ENCODE peak calls at places on chromosomes 3 and 15, in eight cellular contexts. I, C, M, K, T, P, B and R are unnamed samples.
A peak's percentile ranks its signal among the peaks of the same experiment; 100 is the strongest.

GRCh38 chr3:183551930-183552329 is 3.6 kb downstream of the KLHL6 start:
- DNase-seq in C (no peak), M (no peak), K (no peak), P (no peak), T (no peak), I (no peak), B (no peak), R (no peak)

GRCh38 chr3:41848745-41849574 is 112.9 kb downstream of the ULK4 start:
- DNase-seq in M (no peak), K (no peak), P (no peak), C (no peak), I (no peak), T (no peak), B (no peak), R (no peak)

GRCh38 chr3:52784931-52785590 is 7.7 kb downstream of the ITIH1 start:
- DNase-seq in I (no peak), P (peak; percentile 33), M (no peak), C (peak; percentile 30), K (no peak), T (no peak), B (no peak), R (no peak)

GRCh38 chr3:41035445-41036022 is 163.8 kb upstream of the CTNNB1 start:
- DNase-seq in C (no peak), K (no peak), I (no peak), P (no peak), M (no peak), B (no peak), T (no peak), R (no peak)

GRCh38 chr15:88605507-88606436 is 15.4 kb upstream of the AEN start:
- DNase-seq in C (no peak), M (peak; percentile 91), K (no peak), T (no peak), P (no peak), I (peak; percentile 19), B (peak; percentile 90), R (peak; percentile 50)

GRCh38 chr3:28844688-28845324 is 436.1 kb upstream of the RBMS3 start:
- DNase-seq in I (no peak), M (no peak), P (no peak), C (no peak), B (no peak), K (no peak), T (no peak), R (no peak)

GRCh38 chr3:134346744-134347143 is 27.5 kb downstream of the AMOTL2 start:
- DNase-seq in P (peak; percentile 14), T (no peak), K (no peak), B (no peak), M (no peak), I (no peak), C (no peak), R (no peak)

GRCh38 chr3:31412832-31413231 is 119.9 kb upstream of the STT3B start:
- DNase-seq in P (no peak), T (no peak), K (peak; percentile 8), C (no peak), I (no peak), M (no peak), B (no peak), R (no peak)

GRCh38 chr15:75902129-75902557 is 1.5 kb upstream of the FBXO22 start:
- DNase-seq in C (no peak), T (no peak), K (no peak), B (peak; percentile 97), I (no peak), P (no peak), M (no peak), R (no peak)

GRCh38 chr3:13174803-13175135 is 101.5 kb upstream of the IQSEC1 start:
- DNase-seq in T (no peak), I (no peak), P (no peak), M (no peak), C (no peak), B (no peak), K (no peak), R (no peak)

GRCh38 chr15:84631706-84632272 is 22.3 kb downstream of the WDR73 start:
- DNase-seq in I (no peak), T (no peak), C (no peak), B (no peak), K (no peak), P (no peak), M (no peak), R (no peak)

GRCh38 chr3:177338697-177339219 is 141.5 kb upstream of the TBL1XR1 start:
- DNase-seq in T (no peak), C (no peak), K (no peak), B (no peak), M (peak; percentile 4), P (no peak), I (peak; percentile 52), R (no peak)

GRCh38 chr15:90142216-90143175 is 40.2 kb upstream of the IDH2 start:
- DNase-seq in T (no peak), K (no peak), I (no peak), P (no peak), M (no peak), B (no peak), C (no peak), R (no peak)

GRCh38 chr3:13927295-13927694 is 47.4 kb upstream of the WNT7A start:
- DNase-seq in C (no peak), P (no peak), I (no peak), T (no peak), M (no peak), K (no peak), B (peak; percentile 8), R (no peak)

GRCh38 chr3:18301781-18302180 is 123.4 kb downstream of the SATB1 start:
- DNase-seq in P (no peak), I (no peak), M (no peak), C (no peak), T (no peak), K (no peak), B (no peak), R (no peak)

GRCh38 chr3:111227216-111227615 is 155.6 kb downstream of the NECTIN3 start:
- DNase-seq in I (no peak), B (no peak), P (no peak), M (no peak), T (no peak), K (no peak), C (no peak), R (no peak)

GRCh38 chr15:52020253-52021085 is 1.4 kb downstream of the MAPK6 start:
- DNase-seq in M (no peak), P (no peak), C (no peak), B (no peak), K (no peak), T (no peak), I (peak; percentile 69), R (no peak)

GRCh38 chr15:52023169-52023922 is 4.3 kb downstream of the MAPK6 start:
- DNase-seq in P (no peak), M (no peak), B (no peak), K (peak; percentile 33), I (no peak), T (no peak), C (no peak), R (no peak)

GRCh38 chr15:52021892-52022540 is 3.0 kb downstream of the MAPK6 start:
- DNase-seq in T (no peak), B (no peak), P (no peak), K (no peak), M (no peak), C (no peak), I (no peak), R (no peak)

GRCh38 chr15:52019394-52020252 is 604 bp downstream of the MAPK6 start:
- DNase-seq in B (peak; percentile 65), I (peak; percentile 86), C (peak; percentile 95), T (no peak), K (peak; percentile 78), M (peak; percentile 79), P (peak; percentile 94), R (peak; percentile 89)

GRCh38 chr15:52021128-52021671 is 2.2 kb downstream of the MAPK6 start:
- DNase-seq in M (no peak), C (peak; percentile 75), K (peak; percentile 63), I (peak; percentile 85), T (no peak), P (no peak), B (peak; percentile 50), R (peak; percentile 40)
- TF ChIP-seq POLR2AphosphoS5 in M (no peak), C (no peak), K (no peak), I (peak; percentile 33), T (peak; percentile 51), P (no peak), B (no peak), R (no peak)

DNA sequence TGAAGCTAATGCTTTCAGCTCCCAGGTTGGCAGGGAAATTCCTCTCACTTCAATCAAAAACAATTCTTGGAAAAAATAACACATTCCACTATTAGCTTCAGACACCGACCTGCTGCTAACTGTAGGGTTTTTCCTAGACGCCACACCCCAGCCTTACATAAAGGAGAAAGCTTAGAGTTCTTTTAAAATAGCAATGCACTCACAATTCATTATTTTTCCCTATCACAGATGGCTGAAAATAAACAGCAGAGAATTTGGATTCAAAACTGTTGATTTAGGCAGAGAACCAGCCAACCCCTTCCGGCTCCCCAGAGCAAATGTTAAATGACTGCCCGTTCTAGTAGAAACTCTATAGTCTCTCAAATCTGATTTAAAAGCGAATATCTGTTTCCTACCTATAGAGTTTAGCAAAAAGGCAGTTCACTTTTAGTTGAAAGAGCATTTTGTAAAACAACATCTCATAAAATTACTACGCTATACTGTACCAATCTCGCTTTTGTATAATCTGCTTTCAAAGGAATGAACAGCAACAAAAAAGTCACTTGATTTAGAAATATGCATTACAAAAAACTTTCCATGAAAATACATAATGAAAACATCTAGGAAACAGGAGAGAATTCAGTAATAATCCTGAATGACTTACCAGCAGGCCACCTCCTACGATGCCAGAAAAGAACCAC is 581 bp downstream of the TM4SF1 start:
- DNase-seq in P (no peak), T (no peak), M (no peak), B (no peak), K (no peak), C (no peak), I (peak; percentile 78), R (no peak)
- H3K4me3 ChIP-seq in P (peak overlapping the region; percentile 45), T (peak overlapping the region; percentile 45), M (no peak overlapping the region), B (no peak overlapping the region), K (peak overlapping the region; percentile 88), C (peak overlapping the region; percentile 24), I (peak overlapping the region; percentile 98), R (peak overlapping the region; percentile 34)

DNA sequence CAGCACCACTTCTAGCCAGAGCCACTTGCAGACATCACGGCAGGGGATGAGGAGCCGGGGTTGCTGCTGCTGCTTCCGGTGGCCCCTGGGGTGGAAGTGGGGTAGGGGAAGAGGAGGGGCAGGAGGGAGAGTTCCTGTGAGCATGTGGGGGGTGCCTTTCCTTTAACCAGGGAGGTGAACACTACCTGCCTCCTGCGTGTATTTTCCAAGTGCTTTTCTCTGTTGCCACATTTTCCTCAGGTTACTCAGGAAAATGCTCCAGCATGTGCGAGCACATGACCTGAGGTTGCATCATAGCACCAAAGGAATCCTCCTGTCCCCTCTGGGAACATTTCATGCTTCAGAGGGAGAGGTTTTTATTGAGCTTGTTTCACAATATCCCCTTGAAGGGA is 12.2 kb upstream of the SACM1L start:
- DNase-seq in C (peak; percentile 89), T (no peak), B (peak; percentile 22), I (no peak), P (peak; percentile 82), K (no peak), M (no peak), R (no peak)
- TF ChIP-seq POLR2AphosphoS5 in C (peak; percentile 28), T (peak; percentile 97), B (no peak), I (no peak), P (peak; percentile 81), K (no peak), M (no peak), R (no peak)

DNA sequence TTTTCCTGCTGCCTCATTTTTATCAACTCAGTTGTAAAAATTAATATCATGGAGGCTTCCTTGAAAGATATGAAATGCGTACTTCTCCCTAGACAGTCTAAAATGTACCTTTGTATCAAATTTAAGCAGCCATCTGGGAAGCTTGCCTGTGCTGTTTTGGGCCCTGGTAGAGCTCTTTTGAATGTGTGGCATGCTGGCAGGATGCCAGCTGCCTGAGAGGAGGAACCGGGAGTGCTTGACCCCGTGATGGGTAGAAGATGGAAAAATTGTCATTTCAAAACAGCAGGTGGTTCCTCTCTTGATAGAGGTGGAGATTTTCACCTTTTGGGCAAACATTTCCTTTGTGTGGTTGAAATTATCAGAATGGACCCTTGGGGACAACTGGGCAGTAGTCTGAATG is 245.3 kb downstream of the RPLP1 start:
- DNase-seq in T (no peak), C (no peak), M (no peak), K (no peak), P (no peak), B (no peak), I (no peak), R (no peak)
- H3K4me3 ChIP-seq in T (no peak overlapping the region), C (no peak overlapping the region), M (no peak overlapping the region), K (no peak overlapping the region), P (no peak overlapping the region), B (no peak overlapping the region), I (no peak overlapping the region), R (no peak overlapping the region)